ENCODE peak calls at places on chromosomes 11 and 22, in five cellular contexts. D, J, E, X and N are unnamed samples. For H3K4me1 and H3K36me3, the result is how much of the 10 kb centered on the place peaks cover.

GRCh38 chr11:97909544-97910394 is 1111.0 kb upstream of the CNTN5 start:
- DNase-seq in D (no peak), J (no peak), E (no peak), X (no peak), N (no peak)

GRCh38 chr22:26846645-26847044 is 189.3 kb downstream of the MIAT start:
- DNase-seq in D (no peak), J (no peak), E (no peak), X (no peak), N (no peak)

GRCh38 chr22:43226368-43226979 is 39.5 kb upstream of the TTLL12 start:
- DNase-seq in D (no peak), J (no peak), E (no peak), X (peak), N (no peak)

GRCh38 chr11:76838422-76839068 is 22.2 kb upstream of the ACER3 start:
- DNase-seq in D (no peak), J (peak), E (no peak), X (peak), N (no peak)

GRCh38 chr11:88288560-88288959 is 49.0 kb downstream of the CTSC start:
- DNase-seq in D (no peak), J (no peak), E (no peak), X (no peak), N (no peak)

GRCh38 chr11:80980221-80980620 is 1539.4 kb upstream of the TENM4 start:
- DNase-seq in D (no peak), J (peak), E (no peak), X (no peak), N (no peak)

GRCh38 chr11:15563054-15563453 is 448.3 kb downstream of the INSC start:
- DNase-seq in D (no peak), J (no peak), E (no peak), X (no peak), N (no peak)

GRCh38 chr22:27045103-27045940 is 387.9 kb downstream of the MIAT start:
- DNase-seq in D (no peak), J (peak), E (no peak), X (no peak), N (no peak)

GRCh38 chr22:20020533-20021195 is at the start of gene TANGO2:
- DNase-seq in D (peak), J (peak), E (peak), X (peak), N (peak)

GRCh38 chr11:44437122-44437521 is 127.2 kb upstream of the ALX4 start:
- DNase-seq in D (no peak), J (no peak), E (no peak), X (no peak), N (no peak)

GRCh38 chr11:124870430-124870829 is 5.2 kb downstream of the ROBO3 start:
- DNase-seq in D (no peak), J (no peak), E (no peak), X (no peak), N (no peak)

GRCh38 chr11:7540830-7541555 is 27.2 kb downstream of the PPFIBP2 start:
- DNase-seq in D (no peak), J (no peak), E (no peak), X (no peak), N (no peak)

GRCh38 chr11:4991066-4991465 is 3.6 kb upstream of the OR51L1 start:
- DNase-seq in D (no peak), J (peak), E (no peak), X (no peak), N (no peak)

GRCh38 chr22:44736581-44737413 is 15.6 kb upstream of the ARHGAP8 start:
- DNase-seq in D (no peak), J (no peak), E (no peak), X (no peak), N (no peak)

GRCh38 chr11:36409152-36409713 is 100.8 kb downstream of the TRAF6 start:
- DNase-seq in D (no peak), J (no peak), E (no peak), X (no peak), N (no peak)

GRCh38 chr11:29629281-29629680 is 387.5 kb downstream of the KCNA4 start:
- DNase-seq in D (no peak), J (no peak), E (no peak), X (no peak), N (no peak)

GRCh38 chr11:71064702-71065515 is 187.5 kb downstream of the SHANK2 start:
- DNase-seq in D (no peak), J (no peak), E (no peak), X (no peak), N (peak)

GRCh38 chr11:63017306-63017974 is 1.8 kb upstream of the SLC22A8 start:
- DNase-seq in D (no peak), J (no peak), E (no peak), X (no peak), N (no peak)

GRCh38 chr11:47003180-47003877 is 66.8 kb downstream of the CSTPP1 start:
- DNase-seq in D (no peak), J (peak), E (no peak), X (no peak), N (no peak)

GRCh38 chr11:9717719-9718118 is 53.8 kb downstream of the SWAP70 start:
- DNase-seq in D (no peak), J (peak), E (no peak), X (no peak), N (no peak)

GRCh38 chr11:1443737-1444136 is 42.8 kb downstream of the MOB2 start:
- DNase-seq in D (no peak), J (no peak), E (no peak), X (no peak), N (no peak)

GRCh38 chr11:17457361-17458104 is 19.1 kb downstream of the ABCC8 start:
- DNase-seq in D (no peak), J (no peak), E (no peak), X (no peak), N (no peak)

GRCh38 chr22:47042116-47042825 is 279.8 kb downstream of the TBC1D22A start:
- DNase-seq in D (no peak), J (no peak), E (no peak), X (no peak), N (no peak)

GRCh38 chr22:44623771-44624510 is 78.1 kb upstream of the PRR5 start:
- DNase-seq in D (no peak), J (peak), E (no peak), X (no peak), N (no peak)

GRCh38 chr11:48011125-48012050 is 31.0 kb downstream of the PTPRJ start:
- DNase-seq in D (no peak), J (no peak), E (no peak), X (no peak), N (no peak)

GRCh38 chr22:17358394-17358793 is 10.9 kb upstream of the CECR2 start:
- DNase-seq in D (no peak), J (no peak), E (no peak), X (no peak), N (no peak)

GRCh38 chr11:134610116-134610910 is 198.3 kb upstream of the B3GAT1 start:
- DNase-seq in D (no peak), J (no peak), E (no peak), X (no peak), N (no peak)

GRCh38 chr11:66659785-66660184 is 17.9 kb downstream of the RBM4B start:
- DNase-seq in D (no peak), J (no peak), E (no peak), X (no peak), N (no peak)
- H3K4me1 ChIP-seq in D (under half), J (under half), E (under half), X (under half), N (under half)

GRCh38 chr11:61698173-61698965 is 18.2 kb downstream of the DAGLA start:
- DNase-seq in D (no peak), J (peak), E (no peak), X (no peak), N (no peak)

GRCh38 chr11:61695917-61696316 is 15.7 kb downstream of the DAGLA start:
- DNase-seq in D (peak), J (peak), E (peak), X (no peak), N (peak)

GRCh38 chr11:61696602-61697001 is 16.4 kb downstream of the DAGLA start:
- DNase-seq in D (no peak), J (no peak), E (no peak), X (no peak), N (no peak)

GRCh38 chr11:61697764-61698163 is 17.6 kb downstream of the DAGLA start:
- DNase-seq in D (no peak), J (no peak), E (no peak), X (no peak), N (no peak)

DNA sequence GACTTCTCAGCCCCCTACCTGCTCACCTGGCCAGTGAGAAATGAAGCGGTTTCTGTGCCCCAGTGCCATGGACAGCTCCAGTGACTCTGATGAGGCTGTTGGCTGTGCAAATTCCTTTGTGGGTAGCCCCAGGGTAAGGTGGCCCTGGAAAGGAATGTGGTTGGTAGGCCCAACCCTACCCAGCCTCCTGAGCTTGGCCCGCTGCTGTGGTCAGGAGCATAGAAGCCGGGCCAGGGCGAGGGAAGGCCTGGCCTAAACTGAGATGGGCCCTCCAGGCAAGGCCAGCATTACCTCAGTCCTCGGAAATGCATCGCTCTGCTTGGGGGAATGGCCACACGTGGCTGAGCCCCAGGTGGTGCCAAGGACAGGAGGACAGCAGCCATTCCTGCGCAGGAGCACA is 16.9 kb downstream of the DAGLA start:
- DNase-seq in D (no peak), J (no peak), E (no peak), X (no peak), N (no peak)
- H3K27ac ChIP-seq in D (peak), J (peak), E (no peak), X (no peak), N (no peak)

GRCh38 chr11:133163463-133164419 is 368.6 kb downstream of the OPCML start:
- DNase-seq in D (no peak), J (peak), E (no peak), X (peak), N (peak)
- H3K36me3 ChIP-seq in D (under half), J (under half), E (under half), X (under half), N (under half)

DNA sequence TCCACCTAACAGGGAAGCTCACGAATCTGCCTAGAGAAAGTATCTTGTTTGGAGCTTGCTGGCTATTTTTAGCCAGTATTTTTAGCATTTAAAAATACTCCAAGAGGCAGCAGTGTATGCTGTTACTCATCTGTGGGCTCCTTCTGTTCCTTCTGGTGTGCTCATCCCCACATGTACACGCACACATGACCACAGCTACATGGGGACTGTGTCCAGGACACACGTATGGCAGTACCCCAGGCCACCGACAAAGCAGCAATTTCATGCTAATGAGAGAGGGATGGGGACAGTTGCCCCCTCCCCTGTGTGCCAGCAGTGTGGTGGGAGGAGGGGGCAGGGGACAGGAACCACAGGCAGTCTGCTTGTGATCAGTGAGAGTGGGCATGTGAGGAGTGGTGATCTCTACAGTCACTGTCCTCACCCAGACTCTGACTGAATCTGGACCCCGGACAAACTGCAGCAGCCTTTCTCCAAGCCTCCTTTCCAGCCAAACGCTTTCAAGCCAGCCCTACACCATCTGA is 16.4 kb downstream of the USP2 start:
- DNase-seq in D (no peak), J (no peak), E (no peak), X (no peak), N (no peak)
- H3K4me1 ChIP-seq in D (under half), J (under half), E (under half), X (half or more), N (under half)

DNA sequence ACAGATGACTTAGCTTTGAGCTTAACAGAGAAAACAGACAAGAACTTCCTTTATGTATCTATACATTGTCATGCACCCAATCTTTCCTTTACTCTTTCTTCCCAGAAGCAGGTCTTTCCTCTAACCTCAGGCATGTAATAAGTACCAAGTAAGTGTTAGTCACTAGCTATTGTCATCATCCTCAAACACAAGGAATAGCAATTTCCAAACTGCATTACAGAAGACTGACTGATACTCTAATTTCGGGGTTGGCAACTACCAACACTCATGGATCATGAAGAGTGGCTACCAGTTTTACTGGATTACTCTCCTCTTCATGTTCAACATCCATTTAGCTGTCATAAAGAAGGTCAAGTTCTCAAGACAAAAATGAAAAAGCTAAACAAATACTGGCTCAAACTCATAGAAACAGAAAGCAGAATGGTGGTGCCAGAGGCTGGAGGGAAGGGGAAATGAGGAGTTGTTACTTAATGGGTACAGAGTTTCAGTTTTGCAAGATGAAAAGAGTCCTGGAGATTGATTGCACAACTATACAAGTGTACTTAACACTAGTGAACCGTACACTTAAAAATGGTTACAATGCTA is 111.6 kb downstream of the SIK3 start:
- DNase-seq in D (no peak), J (no peak), E (no peak), X (peak), N (peak)
- H3K27ac ChIP-seq in D (no peak), J (peak), E (peak), X (no peak), N (peak)

DNA sequence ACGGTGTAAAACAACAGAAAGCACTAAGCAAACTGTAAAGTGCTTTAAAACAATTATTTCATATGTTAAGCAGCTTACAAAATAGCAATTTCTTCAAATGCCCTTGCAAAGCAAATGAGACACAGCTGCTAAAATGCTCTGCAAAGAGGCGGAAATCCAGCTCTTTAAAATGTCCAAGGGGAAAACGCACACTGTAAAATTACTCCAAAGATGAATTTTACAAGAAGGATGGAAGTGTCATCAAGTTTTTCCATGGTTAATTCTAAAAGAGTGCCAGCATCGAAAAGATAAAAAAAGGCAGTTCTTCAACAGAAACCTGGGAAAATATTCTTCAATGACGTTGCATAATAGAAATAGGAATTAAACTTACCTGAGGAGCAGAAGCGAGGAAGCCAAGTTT is 64.0 kb upstream of the BLID start:
- DNase-seq in D (no peak), J (no peak), E (no peak), X (no peak), N (no peak)
- H3K36me3 ChIP-seq in D (under half), J (under half), E (under half), X (under half), N (under half)

GRCh38 chr11:70007796-70008195 is 70.3 kb upstream of the ANO1 start:
- DNase-seq in D (no peak), J (no peak), E (no peak), X (no peak), N (no peak)
- H3K4me1 ChIP-seq in D (under half), J (under half), E (under half), X (under half), N (under half)

GRCh38 chr22:37638351-37639069 is 959 bp upstream of the SH3BP1 start:
- DNase-seq in D (peak), J (no peak), E (no peak), X (peak), N (peak)
- H3K27ac ChIP-seq in D (peak), J (no peak), E (no peak), X (peak), N (peak)